ENCODE peak calls at places on chromosomes 11 and 22, in eight cellular contexts. F is upper lobe of right lung, X is heart right ventricle, B is thoracic aorta, J is kidney, Y is A673, M is colonic mucosa, D is MM.1S. W is an unnamed sample.

GRCh38 chr11:19676508-19677379 is 35.9 kb upstream of the NAV2 start:
- DNase-seq in M (no peak), Y (peak), B (no peak), J (no peak), D (no peak), X (no peak), F (no peak), W (no peak)

GRCh38 chr22:26798433-26799065 is 141.2 kb downstream of the MIAT start:
- DNase-seq in M (peak), B (no peak), F (no peak), Y (no peak), J (no peak), D (no peak), X (no peak), W (no peak)

GRCh38 chr11:95095858-95096587 is 6.4 kb downstream of the ENDOD1 start:
- DNase-seq in B (no peak), J (no peak), F (no peak), Y (peak), X (no peak), M (no peak), D (peak), W (no peak)

GRCh38 chr11:35354644-35355043 is 64.7 kb downstream of the SLC1A2 start:
- DNase-seq in D (no peak), M (no peak), F (no peak), Y (no peak), X (no peak), J (no peak), B (no peak), W (no peak)

GRCh38 chr11:6612816-6613136 is 760 bp upstream of the TAF10 start:
- DNase-seq in X (no peak), D (no peak), Y (no peak), F (no peak), B (no peak), M (peak), J (peak), W (no peak)

GRCh38 chr22:45580703-45581381 is 78.2 kb downstream of the FBLN1 start:
- DNase-seq in B (no peak), M (no peak), J (peak), F (no peak), D (no peak), X (no peak), Y (no peak), W (no peak)

GRCh38 chr22:36009085-36009484 is 19.5 kb downstream of the RBFOX2 start:
- DNase-seq in J (no peak), F (no peak), X (no peak), B (no peak), M (no peak), D (no peak), Y (no peak), W (no peak)

GRCh38 chr22:49063040-49063329 is 764.7 kb downstream of the BRD1 start:
- DNase-seq in F (peak), B (no peak), X (no peak), Y (no peak), J (no peak), M (no peak), D (no peak), W (no peak)

GRCh38 chr11:64504999-64505398 is 86.0 kb upstream of the SLC22A12 start:
- DNase-seq in B (no peak), J (no peak), F (no peak), Y (no peak), M (no peak), D (no peak), X (no peak), W (no peak)

GRCh38 chr11:76629853-76630599 is 40.5 kb downstream of the LRRC32 start:
- DNase-seq in B (no peak), F (peak), M (peak), Y (no peak), X (peak), J (peak), D (no peak), W (no peak)

GRCh38 chr11:10514210-10514609 is 26.8 kb downstream of the RNF141 start:
- DNase-seq in B (no peak), M (no peak), F (no peak), D (no peak), X (no peak), Y (peak), J (no peak), W (no peak)

GRCh38 chr22:32868928-32869327 is 67.4 kb downstream of the TIMP3 start:
- DNase-seq in M (no peak), D (no peak), F (no peak), J (no peak), X (no peak), B (no peak), Y (no peak), W (no peak)

GRCh38 chr11:128235446-128235845 is 351.9 kb downstream of the ETS1 start:
- DNase-seq in M (no peak), F (no peak), Y (no peak), J (no peak), X (no peak), B (no peak), D (no peak), W (no peak)

DNA sequence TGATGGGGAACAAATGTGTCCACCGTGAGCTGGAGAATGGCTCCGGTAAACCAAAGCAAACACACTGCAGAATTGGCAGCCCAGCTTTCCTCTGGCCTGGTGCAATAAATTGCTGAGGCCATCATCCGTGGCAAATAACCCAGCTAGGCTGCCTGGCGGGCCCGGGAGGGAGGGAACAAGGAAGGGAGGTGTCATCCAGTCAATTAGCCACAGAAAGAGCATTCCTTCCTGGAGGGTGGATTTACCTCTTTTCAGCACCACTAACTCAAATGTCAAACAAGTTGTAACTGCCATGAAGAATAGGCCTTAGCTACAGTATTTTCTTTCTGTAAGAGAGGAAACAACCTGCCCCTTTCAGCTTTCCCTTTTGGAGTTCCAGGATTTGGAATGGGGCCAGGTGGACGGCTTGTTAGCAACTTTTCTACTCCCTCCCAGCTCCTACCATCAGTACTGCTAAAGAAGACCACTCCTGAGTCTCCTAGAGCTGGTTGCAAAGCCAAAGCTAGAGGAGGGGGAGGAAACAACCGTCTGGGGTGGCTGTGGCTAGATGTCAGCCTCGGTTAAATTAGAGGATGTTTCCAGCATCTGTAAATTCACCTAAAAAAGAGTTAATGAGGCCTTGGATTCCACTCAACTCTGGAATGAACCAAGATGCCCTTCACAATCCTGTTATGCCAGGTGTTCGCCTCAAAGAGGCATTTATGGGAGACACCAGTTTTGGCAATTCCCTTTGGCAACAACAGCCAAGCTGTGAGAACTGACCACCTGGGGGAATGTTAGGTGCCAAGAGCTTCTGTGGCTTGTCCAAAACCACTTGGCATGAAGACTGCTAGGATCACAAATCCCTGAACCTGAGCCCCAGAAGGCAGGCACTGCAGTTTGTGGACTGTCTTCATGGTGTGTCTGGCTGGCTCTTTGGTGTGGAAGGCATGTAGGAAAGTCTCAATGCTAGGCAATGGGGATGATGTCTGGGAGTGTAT is 164.1 kb upstream of the BDNF start:
- DNase-seq in D (no peak), J (peak), Y (no peak), X (no peak), B (no peak), F (no peak), M (peak), W (no peak)
- H3K27ac ChIP-seq in D (no peak), J (no peak), Y (no peak), X (no peak), B (no peak), F (no peak), M (no peak), W (no peak)

GRCh38 chr11:44185522-44185921 is 90.0 kb downstream of the EXT2 start:
- DNase-seq in J (no peak), X (no peak), F (no peak), Y (no peak), M (no peak), B (no peak), D (no peak), W (no peak)
- H3K4me3 ChIP-seq in J (no peak), X (no peak), F (no peak), Y (no peak), M (no peak), B (no peak), D (no peak), W (no peak)

GRCh38 chr11:14308897-14309387 is 50.0 kb downstream of the RRAS2 start:
- DNase-seq in F (no peak), Y (no peak), J (no peak), D (no peak), M (no peak), X (no peak), B (no peak), W (no peak)
- TF ChIP-seq CTCF in F (no peak), Y (no peak), J (no peak), D (peak), M (peak), X (no peak), B (peak), W (no peak)

GRCh38 chr11:45997599-45997998 is 75.1 kb downstream of the LARGE2 start:
- DNase-seq in M (no peak), X (no peak), D (no peak), Y (no peak), J (no peak), F (no peak), B (no peak), W (no peak)

GRCh38 chr11:45993438-45994064 is 71.1 kb downstream of the LARGE2 start:
- DNase-seq in M (peak), B (no peak), D (no peak), X (peak), F (no peak), Y (no peak), J (no peak), W (no peak)

GRCh38 chr11:45994421-45995341 is 72.2 kb downstream of the LARGE2 start:
- DNase-seq in B (no peak), Y (no peak), F (no peak), D (peak), X (no peak), M (no peak), J (no peak), W (peak)

GRCh38 chr11:45995342-45995734 is 72.9 kb downstream of the LARGE2 start:
- DNase-seq in F (no peak), Y (no peak), B (no peak), M (no peak), J (no peak), X (no peak), D (no peak), W (no peak)
- H3K27ac ChIP-seq in F (no peak), Y (no peak), B (no peak), M (no peak), J (no peak), X (no peak), D (peak), W (no peak)

DNA sequence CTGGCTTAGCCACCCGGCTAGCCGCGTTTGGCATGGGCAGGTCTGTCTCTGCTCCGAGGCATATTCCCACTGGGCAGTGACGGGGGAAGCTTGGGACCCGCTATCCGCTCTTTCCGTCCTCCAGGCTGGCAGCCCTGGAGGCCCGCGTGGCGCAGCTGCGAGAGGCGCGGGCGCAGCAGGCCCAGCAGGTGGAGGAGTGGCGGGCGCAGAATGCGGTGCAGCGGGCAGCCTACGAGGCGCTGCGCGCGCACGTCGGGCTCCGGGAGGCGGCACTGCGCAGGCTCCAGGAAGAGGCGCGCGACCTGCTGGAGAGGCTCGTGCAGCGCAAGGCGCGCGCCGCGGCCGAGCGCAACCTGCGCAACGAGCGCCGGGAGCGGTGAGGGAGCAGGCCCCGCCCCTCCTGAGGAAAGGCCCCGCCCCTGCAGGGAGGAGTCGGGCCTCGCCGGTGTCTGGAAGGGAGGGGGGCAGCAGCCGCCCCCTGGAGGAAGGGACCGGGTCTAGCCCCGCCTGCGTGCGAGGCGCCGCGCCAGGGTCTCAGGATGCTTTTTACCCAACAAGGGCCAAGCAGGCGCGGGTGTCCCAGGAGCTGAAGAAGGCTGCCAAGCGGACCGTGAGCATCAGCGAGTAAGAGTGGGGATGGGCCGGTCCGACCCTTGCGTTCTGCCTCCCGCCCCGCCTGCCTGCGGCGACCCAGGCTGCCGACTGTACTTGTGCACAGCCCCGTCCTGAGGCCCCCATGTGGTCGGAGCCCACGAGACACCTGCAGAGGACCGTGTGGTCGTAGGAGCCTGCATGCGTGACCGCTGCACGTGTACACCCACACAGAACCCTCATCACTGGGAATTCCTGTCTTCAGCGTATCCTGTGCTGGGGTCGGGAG is 7.9 kb downstream of the ATG16L2 start:
- DNase-seq in D (peak), M (peak), Y (peak), X (peak), B (peak), F (peak), J (peak), W (peak)
- H3K4me3 ChIP-seq in D (no peak), M (peak), Y (peak), X (peak), B (peak), F (peak), J (peak), W (peak)

DNA sequence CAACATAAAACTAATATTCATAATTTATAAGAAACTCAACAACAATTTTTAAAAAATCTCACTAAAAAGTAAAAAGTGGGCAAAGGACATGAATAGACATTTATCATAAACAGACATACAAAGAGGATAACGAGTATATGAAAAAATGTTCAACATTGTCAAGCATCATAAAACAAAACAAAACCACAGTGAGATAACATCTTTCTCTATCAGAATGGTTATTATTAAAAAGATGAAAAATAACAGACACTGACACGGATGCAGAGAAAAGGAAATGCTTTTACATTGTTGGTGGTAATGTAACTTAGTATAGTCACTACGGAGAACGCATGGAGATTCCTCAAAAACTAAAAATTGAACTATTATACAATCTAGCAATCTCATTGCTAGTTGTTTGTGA is 813.0 kb downstream of the LUZP2 start:
- DNase-seq in J (no peak), X (no peak), Y (no peak), B (no peak), D (no peak), F (no peak), M (no peak), W (no peak)
- TF ChIP-seq CTCF in J (no peak), X (no peak), Y (no peak), B (no peak), D (no peak), F (no peak), M (no peak), W (no peak)

DNA sequence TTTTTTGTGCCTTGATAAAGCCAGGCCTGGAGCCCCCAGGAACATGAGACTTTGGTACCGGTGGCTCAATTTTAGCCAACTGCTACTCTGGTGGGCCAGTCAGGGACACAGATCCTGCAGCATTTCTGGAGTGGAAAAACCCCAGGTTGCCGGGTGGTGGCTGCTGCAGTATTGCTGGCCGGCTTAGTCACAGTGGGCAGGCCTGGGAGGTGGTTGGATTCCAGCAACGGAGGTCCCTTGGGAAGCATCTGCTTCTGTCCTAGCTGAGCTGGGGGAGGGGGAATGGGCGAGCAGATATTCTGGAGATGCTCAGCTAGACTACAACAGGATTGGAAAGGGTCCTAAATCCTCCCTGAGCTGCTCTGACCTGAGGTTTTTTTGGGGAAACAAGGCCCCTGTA is 31.7 kb upstream of the ACCSL start:
- DNase-seq in F (no peak), B (peak), J (peak), D (no peak), Y (peak), M (no peak), X (peak), W (no peak)
- H3K27ac ChIP-seq in F (no peak), B (peak), J (no peak), D (no peak), Y (no peak), M (no peak), X (peak), W (no peak)

GRCh38 chr11:111554532-111554931 is 14.0 kb downstream of the LAYN start:
- DNase-seq in J (no peak), X (no peak), F (no peak), D (no peak), M (no peak), Y (no peak), B (no peak), W (no peak)
- H3K4me3 ChIP-seq in J (no peak), X (no peak), F (no peak), D (no peak), M (no peak), Y (no peak), B (no peak), W (no peak)

DNA sequence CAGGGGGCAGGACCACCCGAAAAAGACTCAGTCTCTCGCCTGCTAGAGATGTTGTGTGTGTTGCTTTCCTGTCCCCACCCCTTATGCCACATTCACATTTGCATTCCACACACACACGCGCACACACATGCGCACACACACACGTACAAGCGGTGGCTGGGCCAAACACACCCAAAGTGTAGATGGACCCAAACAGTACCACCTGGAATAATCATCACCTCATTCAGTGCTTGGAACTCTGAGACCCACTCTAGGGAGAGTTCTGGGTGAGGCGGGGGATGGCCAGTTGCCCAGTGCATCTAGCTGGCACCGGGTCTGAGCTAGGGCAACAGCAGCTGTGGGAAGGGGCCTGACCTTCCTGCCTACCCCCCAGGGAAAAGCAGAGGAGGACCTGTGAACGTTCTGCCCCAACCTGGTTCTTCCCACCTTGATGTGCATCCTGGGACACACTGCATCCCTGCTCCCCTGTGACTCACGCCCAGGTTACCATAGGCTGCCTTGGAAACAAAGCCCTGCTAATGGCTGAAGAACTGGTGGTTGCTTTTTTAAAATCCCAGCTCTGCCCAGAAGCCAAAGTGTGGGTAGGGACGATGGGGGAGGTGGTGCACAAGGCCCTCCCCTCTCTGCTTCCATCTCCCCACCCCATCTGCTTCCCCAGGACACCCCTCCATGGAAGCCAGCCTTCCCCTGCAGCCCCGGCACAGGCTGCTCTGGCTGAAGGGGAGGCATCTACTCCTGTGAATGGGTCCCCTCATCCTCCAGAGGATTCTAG is 7.9 kb upstream of the C11orf96 start:
- DNase-seq in Y (no peak), B (no peak), J (no peak), F (no peak), D (no peak), X (no peak), M (no peak), W (no peak)
- TF ChIP-seq CTCF in Y (no peak), B (no peak), J (no peak), F (no peak), D (no peak), X (no peak), M (no peak), W (no peak)

GRCh38 chr11:1831338-1832180 is 3.2 kb upstream of the SYT8 start:
- DNase-seq in X (no peak), J (peak), Y (no peak), D (no peak), M (no peak), B (no peak), F (no peak), W (no peak)
- H3K27ac ChIP-seq in X (no peak), J (no peak), Y (no peak), D (no peak), M (peak), B (peak), F (peak), W (no peak)